ENCODE peak calls at places on chromosomes 11 and 22, in four cellular contexts. One of them, this sample, is unnamed.

GRCh38 chr11:35781342-35782171 is 119.0 kb downstream of the TRIM44 start:
- DNase-seq in stimulated activated CD4-positive, alpha-beta T cell treated with anti-CD3 and anti-CD28 coated beads, Interleukin-12 subunit alpha, Interleukin-12 subunit beta, amount 100 ng/mL, for 4 hours: no peak
- DNase-seq in NCI-H2029: no peak
- DNase-seq in CD4-positive, alpha-beta memory T cell: no peak
- DNase-seq in this sample: peak

GRCh38 chr11:66639066-66639813 is 737 bp downstream of the RBM4 start:
- DNase-seq in NCI-H2029: peak
- DNase-seq in CD4-positive, alpha-beta memory T cell: peak
- DNase-seq in stimulated activated CD4-positive, alpha-beta T cell treated with anti-CD3 and anti-CD28 coated beads, Interleukin-12 subunit alpha, Interleukin-12 subunit beta, amount 100 ng/mL, for 4 hours: peak
- DNase-seq in this sample: peak

GRCh38 chr11:73040046-73040445 is 102.1 kb downstream of the FCHSD2 start:
- DNase-seq in stimulated activated CD4-positive, alpha-beta T cell treated with anti-CD3 and anti-CD28 coated beads, Interleukin-12 subunit alpha, Interleukin-12 subunit beta, amount 100 ng/mL, for 4 hours: no peak
- DNase-seq in CD4-positive, alpha-beta memory T cell: no peak
- DNase-seq in NCI-H2029: no peak
- DNase-seq in this sample: no peak

GRCh38 chr22:43731986-43732385 is 80.1 kb downstream of the EFCAB6 start:
- DNase-seq in CD4-positive, alpha-beta memory T cell: no peak
- DNase-seq in stimulated activated CD4-positive, alpha-beta T cell treated with anti-CD3 and anti-CD28 coated beads, Interleukin-12 subunit alpha, Interleukin-12 subunit beta, amount 100 ng/mL, for 4 hours: no peak
- DNase-seq in NCI-H2029: no peak
- DNase-seq in this sample: no peak

GRCh38 chr22:49448546-49448945 is 379.1 kb downstream of the BRD1 start:
- DNase-seq in NCI-H2029: no peak
- DNase-seq in stimulated activated CD4-positive, alpha-beta T cell treated with anti-CD3 and anti-CD28 coated beads, Interleukin-12 subunit alpha, Interleukin-12 subunit beta, amount 100 ng/mL, for 4 hours: no peak
- DNase-seq in CD4-positive, alpha-beta memory T cell: no peak
- DNase-seq in this sample: no peak

GRCh38 chr11:73403541-73403940 is 27.3 kb downstream of the RELT start:
- DNase-seq in CD4-positive, alpha-beta memory T cell: no peak
- DNase-seq in stimulated activated CD4-positive, alpha-beta T cell treated with anti-CD3 and anti-CD28 coated beads, Interleukin-12 subunit alpha, Interleukin-12 subunit beta, amount 100 ng/mL, for 4 hours: no peak
- DNase-seq in NCI-H2029: no peak
- DNase-seq in this sample: no peak

GRCh38 chr11:105078283-105078682 is 33.1 kb upstream of the CARD16 start:
- DNase-seq in stimulated activated CD4-positive, alpha-beta T cell treated with anti-CD3 and anti-CD28 coated beads, Interleukin-12 subunit alpha, Interleukin-12 subunit beta, amount 100 ng/mL, for 4 hours: no peak
- DNase-seq in NCI-H2029: no peak
- DNase-seq in CD4-positive, alpha-beta memory T cell: no peak
- DNase-seq in this sample: no peak

GRCh38 chr11:11387201-11387600 is 34.2 kb upstream of the CSNK2A3 start:
- DNase-seq in CD4-positive, alpha-beta memory T cell: no peak
- DNase-seq in stimulated activated CD4-positive, alpha-beta T cell treated with anti-CD3 and anti-CD28 coated beads, Interleukin-12 subunit alpha, Interleukin-12 subunit beta, amount 100 ng/mL, for 4 hours: no peak
- DNase-seq in NCI-H2029: no peak
- DNase-seq in this sample: no peak

GRCh38 chr22:21064917-21065864 is 19.4 kb downstream of the LRRC74B start:
- DNase-seq in CD4-positive, alpha-beta memory T cell: no peak
- DNase-seq in NCI-H2029: no peak
- DNase-seq in stimulated activated CD4-positive, alpha-beta T cell treated with anti-CD3 and anti-CD28 coated beads, Interleukin-12 subunit alpha, Interleukin-12 subunit beta, amount 100 ng/mL, for 4 hours: no peak
- DNase-seq in this sample: no peak